ENCODE peak calls at places on chromosomes 13 and 19, in seven cellular contexts. V, H, Q, X, B, R and D are unnamed samples.

GRCh38 chr19:49512970-49513745 is 697 bp downstream of the FCGRT start:
- DNase-seq in V (no peak), H (peak; percentile 70), X (no peak), B (no peak), Q (peak; percentile 80), R (peak; percentile 89), D (no peak)

GRCh38 chr13:34469212-34469983 is 472.7 kb upstream of the NBEA start:
- DNase-seq in Q (no peak), R (no peak), V (no peak), B (no peak), X (no peak), H (no peak), D (no peak)

GRCh38 chr19:17863520-17864182 is 3.9 kb downstream of the RPL18A start:
- DNase-seq in H (no peak), X (no peak), V (no peak), B (no peak), R (no peak), Q (no peak), D (no peak)

GRCh38 chr13:94525781-94526180 is 46.3 kb upstream of the DCT start:
- DNase-seq in H (no peak), R (no peak), V (no peak), Q (no peak), X (no peak), B (no peak), D (no peak)

GRCh38 chr19:1250374-1251232 is 2.2 kb downstream of the MIDN start:
- DNase-seq in B (no peak), V (no peak), X (peak; percentile 72), Q (peak; percentile 96), H (peak; percentile 74), R (peak; percentile 68), D (peak; percentile 50)

GRCh38 chr13:27406178-27406939 is 18.1 kb upstream of the GTF3A start:
- DNase-seq in X (peak; percentile 44), H (no peak), B (no peak), R (peak; percentile 43), Q (peak; percentile 31), V (no peak), D (no peak)

GRCh38 chr13:25717798-25718197 is 334.0 kb downstream of the SHISA2 start:
- DNase-seq in R (no peak), Q (no peak), X (no peak), H (no peak), V (no peak), B (no peak), D (no peak)

GRCh38 chr19:3210347-3211017 is 14.0 kb upstream of the CELF5 start:
- DNase-seq in R (peak; percentile 29), X (peak; percentile 76), Q (peak; percentile 61), B (peak; percentile 30), V (peak; percentile 43), H (peak; percentile 46), D (peak; percentile 32)

DNA sequence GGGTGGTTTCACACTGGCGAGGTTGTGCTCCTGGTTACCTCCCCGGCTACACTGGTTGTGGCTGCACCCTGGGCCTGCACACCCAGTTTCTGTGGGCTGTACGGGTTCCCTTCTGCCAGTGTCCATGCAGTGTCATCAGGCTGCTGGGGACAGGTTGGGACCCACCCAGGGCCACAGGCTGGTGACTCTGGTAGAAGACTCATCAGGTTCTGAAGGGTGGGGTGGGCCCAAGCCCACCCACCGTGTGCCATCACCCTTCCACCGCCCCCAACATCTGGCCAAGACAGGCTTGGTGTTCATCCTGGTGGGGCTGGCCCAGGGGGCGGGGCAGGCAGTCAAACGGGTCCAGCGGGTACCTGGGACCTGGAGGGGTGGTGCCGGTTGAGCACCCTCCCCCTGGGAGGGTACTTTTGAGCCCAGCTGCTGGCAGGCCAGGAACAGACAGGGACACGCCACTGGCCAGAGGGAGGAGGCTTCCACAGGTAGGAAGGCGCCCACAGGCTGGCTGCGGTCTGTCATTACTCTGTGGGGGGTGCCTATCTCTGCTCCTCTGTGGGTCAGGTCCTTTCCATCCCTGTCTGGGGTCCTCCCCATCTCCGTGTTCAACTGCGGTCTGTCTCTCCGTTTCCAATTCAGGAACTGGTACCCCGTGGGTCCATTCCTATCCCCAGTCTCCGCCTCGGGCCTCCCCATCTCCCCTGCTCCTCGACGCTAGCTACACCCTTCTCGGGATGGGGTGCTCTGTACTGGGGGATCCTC is at the start of gene RNF225:
- DNase-seq in H (no peak), X (no peak), Q (no peak), R (no peak), B (no peak), V (no peak), D (no peak)
- H3K4me3 ChIP-seq in H (peak within 1 kb of the TSS; percentile 33), X (no peak within 1 kb of the TSS), Q (peak within 1 kb of the TSS; percentile 43), R (no peak within 1 kb of the TSS), B (no peak within 1 kb of the TSS), V (peak within 1 kb of the TSS; percentile 21), D (no peak within 1 kb of the TSS)

GRCh38 chr13:44989071-44989889 is at the start of the genes GPALPP1 and NUFIP1:
- DNase-seq in X (peak; percentile 94), R (peak; percentile 93), H (peak; percentile 94), B (peak; percentile 35), Q (peak; percentile 94), V (peak; percentile 82), D (peak; percentile 83)

DNA sequence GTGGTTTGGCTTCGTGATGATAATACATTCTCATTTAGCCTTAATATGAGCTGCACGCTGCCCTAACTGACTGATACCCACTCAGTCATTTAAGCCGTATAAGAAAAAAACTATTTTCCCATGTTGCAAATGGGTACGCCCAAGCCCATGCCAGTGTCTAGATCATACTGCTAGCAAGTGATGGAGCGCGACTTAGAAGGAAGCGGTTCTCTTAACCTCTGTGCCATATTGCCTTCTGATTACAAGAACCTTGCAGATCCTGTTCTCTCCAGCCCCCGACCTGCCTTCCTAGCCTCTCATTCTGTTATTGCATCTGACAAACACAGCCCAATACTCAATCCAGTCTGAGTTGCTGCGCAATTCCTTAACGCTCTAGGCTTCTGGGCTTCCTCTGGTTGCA is 603 bp downstream of the GPALPP1 start:
- DNase-seq in Q (no peak), R (no peak), B (no peak), X (peak; percentile 12), V (no peak), H (no peak), D (no peak)
- H3K27ac ChIP-seq in Q (no peak overlapping the region), R (peak overlapping the region; percentile 92), B (peak overlapping the region; percentile 74), X (peak overlapping the region; percentile 90), V (no peak overlapping the region), H (peak overlapping the region; percentile 83), D (peak overlapping the region; percentile 89)

GRCh38 chr19:45645068-45645630 is 6.0 kb upstream of the EML2 start:
- DNase-seq in Q (no peak), X (no peak), V (no peak), B (no peak), R (no peak), H (no peak), D (no peak)
- H3K4me3 ChIP-seq in Q (peak overlapping the region; percentile 42), X (peak overlapping the region; percentile 58), V (peak overlapping the region; percentile 38), B (peak overlapping the region; percentile 67), R (no peak overlapping the region), H (peak overlapping the region; percentile 72), D (peak overlapping the region; percentile 53)

GRCh38 chr19:54211214-54211613 is 10.6 kb downstream of the RPS9 start:
- DNase-seq in Q (no peak), X (no peak), B (no peak), V (no peak), R (no peak), H (no peak), D (no peak)
- H3K27ac ChIP-seq in Q (no peak overlapping the region), X (peak overlapping the region; percentile 9), B (no peak overlapping the region), V (no peak overlapping the region), R (peak overlapping the region; percentile 80), H (no peak overlapping the region), D (no peak overlapping the region)

DNA sequence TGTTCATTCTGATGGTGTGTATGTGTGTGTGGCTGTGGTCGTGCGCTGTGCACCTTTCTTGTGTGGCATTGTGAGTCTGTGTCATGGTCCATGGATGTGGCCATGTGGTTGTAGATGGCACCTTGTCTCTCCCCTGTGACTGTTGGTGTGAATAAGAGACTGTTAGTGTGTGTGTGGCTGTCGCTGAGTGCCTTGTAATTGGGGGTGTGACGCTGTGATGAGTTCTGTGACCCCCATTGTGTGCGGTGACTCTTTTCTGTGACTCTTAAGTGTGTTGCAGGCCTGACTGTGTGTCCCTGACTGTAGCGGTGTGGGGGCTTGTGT is 804 bp downstream of the PLPPR2 start:
- DNase-seq in H (no peak), B (no peak), Q (no peak), V (no peak), R (no peak), X (no peak), D (no peak)
- H3K4me3 ChIP-seq in H (peak overlapping the region; percentile 77), B (peak overlapping the region; percentile 73), Q (no peak overlapping the region), V (no peak overlapping the region), R (peak overlapping the region; percentile 69), X (peak overlapping the region; percentile 37), D (peak overlapping the region; percentile 49)

GRCh38 chr19:39196860-39197562 is at the start of gene NCCRP1:
- DNase-seq in V (no peak), H (no peak), R (no peak), Q (peak; percentile 84), X (no peak), B (no peak), D (no peak)
- H3K27ac ChIP-seq in V (no peak within 1 kb of the TSS), H (no peak within 1 kb of the TSS), R (no peak within 1 kb of the TSS), Q (no peak within 1 kb of the TSS), X (no peak within 1 kb of the TSS), B (no peak within 1 kb of the TSS), D (no peak within 1 kb of the TSS)

GRCh38 chr13:113620036-113620435 is 35.5 kb downstream of the TFDP1 start:
- DNase-seq in Q (no peak), V (no peak), R (no peak), X (no peak), H (peak; percentile 5), B (no peak), D (no peak)

GRCh38 chr13:113618455-113618854 is 33.9 kb downstream of the TFDP1 start:
- DNase-seq in Q (no peak), H (no peak), X (no peak), R (no peak), B (no peak), V (no peak), D (no peak)

GRCh38 chr13:113622791-113623490 is 35.1 kb downstream of the ATP4B start:
- DNase-seq in Q (no peak), R (no peak), B (no peak), H (peak; percentile 5), X (no peak), V (no peak), D (no peak)

GRCh38 chr13:113623491-113624234 is 34.3 kb downstream of the ATP4B start:
- DNase-seq in V (no peak), B (no peak), Q (no peak), H (peak; percentile 13), X (no peak), R (no peak), D (no peak)

GRCh38 chr13:113621046-113621445 is 36.5 kb downstream of the TFDP1 start:
- DNase-seq in V (no peak), Q (no peak), X (no peak), B (no peak), H (peak; percentile 1), R (no peak), D (no peak)
- H3K4me3 ChIP-seq in V (no peak overlapping the region), Q (no peak overlapping the region), X (no peak overlapping the region), B (no peak overlapping the region), H (no peak overlapping the region), R (no peak overlapping the region), D (no peak overlapping the region)

GRCh38 chr19:31418055-31418454 is 68.8 kb upstream of the TSHZ3 start:
- DNase-seq in V (peak; percentile 82), Q (no peak), X (no peak), H (no peak), B (no peak), R (no peak), D (no peak)
- H3K27ac ChIP-seq in V (peak overlapping the region; percentile 91), Q (no peak overlapping the region), X (no peak overlapping the region), H (no peak overlapping the region), B (no peak overlapping the region), R (no peak overlapping the region), D (no peak overlapping the region)